ENCODE peak calls at places on chromosomes 13 and 19, in six cellular contexts. X, S, D, C, J and B are unnamed samples. For H4K20me1, the result is how much of the 10 kb centered on the place peaks cover.

GRCh38 chr19:46892252-46893179 is 31.7 kb downstream of the ARHGAP35 start:
- DNase-seq in X (no peak), S (no peak), D (no peak), C (no peak), J (no peak), B (no peak)

GRCh38 chr13:34657716-34658115 is 284.4 kb upstream of the NBEA start:
- DNase-seq in X (no peak), S (no peak), D (peak), C (peak), J (peak), B (no peak)

GRCh38 chr13:20721454-20722357 is 18.2 kb downstream of the IL17D start:
- DNase-seq in X (peak), S (peak), D (peak), C (peak), J (peak), B (peak)

GRCh38 chr13:27259831-27260230 is 8.5 kb downstream of the RPL21 start:
- DNase-seq in X (no peak), S (no peak), D (no peak), C (no peak), J (no peak), B (peak)

GRCh38 chr19:10769533-10770491 is 51.9 kb downstream of the DNM2 start:
- DNase-seq in X (no peak), S (peak), D (no peak), C (peak), J (peak), B (peak)

GRCh38 chr13:26562538-26562890 is 5.0 kb downstream of the WASF3 start:
- DNase-seq in X (no peak), S (no peak), D (no peak), C (no peak), J (no peak), B (no peak)

GRCh38 chr19:31416548-31416947 is 67.3 kb upstream of the TSHZ3 start:
- DNase-seq in X (no peak), S (no peak), D (no peak), C (no peak), J (no peak), B (no peak)

GRCh38 chr19:58009666-58010301 is 7.2 kb upstream of the ZNF606 start:
- DNase-seq in X (no peak), S (peak), D (peak), C (peak), J (peak), B (peak)

GRCh38 chr19:49333426-49334288 is 1.5 kb upstream of the CD37 start:
- DNase-seq in X (no peak), S (no peak), D (no peak), C (no peak), J (no peak), B (no peak)

GRCh38 chr13:38264363-38265134 is 85.1 kb upstream of the UFM1 start:
- DNase-seq in X (no peak), S (no peak), D (no peak), C (no peak), J (no peak), B (no peak)

GRCh38 chr19:23071087-23071511 is 45.7 kb upstream of the ZNF730 start:
- DNase-seq in X (no peak), S (no peak), D (no peak), C (no peak), J (peak), B (no peak)

GRCh38 chr19:14265285-14266036 is 59.5 kb upstream of the ADGRL1 start:
- DNase-seq in X (no peak), S (peak), D (no peak), C (no peak), J (no peak), B (no peak)

GRCh38 chr13:110138700-110139036 is 168.3 kb downstream of the COL4A1 start:
- DNase-seq in X (no peak), S (no peak), D (no peak), C (no peak), J (no peak), B (no peak)

GRCh38 chr19:55251296-55252081 is 7.3 kb downstream of the PPP6R1 start:
- DNase-seq in X (peak), S (no peak), D (no peak), C (peak), J (no peak), B (peak)

GRCh38 chr13:42762251-42762650 is 19.1 kb upstream of the FAM216B start:
- DNase-seq in X (no peak), S (no peak), D (peak), C (peak), J (no peak), B (no peak)

GRCh38 chr13:71864094-71864980 is 2.7 kb downstream of the DACH1 start:
- DNase-seq in X (no peak), S (peak), D (peak), C (no peak), J (peak), B (peak)

GRCh38 chr13:40102360-40102727 is 446.9 kb downstream of the COG6 start:
- DNase-seq in X (no peak), S (no peak), D (no peak), C (no peak), J (no peak), B (no peak)

GRCh38 chr19:6610934-6611370 is 20.0 kb upstream of the CD70 start:
- DNase-seq in X (no peak), S (no peak), D (peak), C (peak), J (peak), B (peak)

GRCh38 chr19:55640043-55640576 is 692 bp upstream of the ZNF580 start:
- DNase-seq in X (no peak), S (peak), D (peak), C (no peak), J (peak), B (peak)

GRCh38 chr13:20633802-20634201 is 66.8 kb downstream of the IFT88 start:
- DNase-seq in X (no peak), S (no peak), D (peak), C (peak), J (no peak), B (no peak)

GRCh38 chr13:91132786-91133185 is 214.7 kb upstream of the MIR17HG start:
- DNase-seq in X (no peak), S (no peak), D (no peak), C (no peak), J (no peak), B (peak)

GRCh38 chr19:19956431-19957075 is 55.8 kb downstream of the ZNF93 start:
- DNase-seq in X (no peak), S (peak), D (no peak), C (no peak), J (no peak), B (no peak)

GRCh38 chr19:58170860-58171259 is 12.0 kb upstream of the ZNF274 start:
- DNase-seq in X (no peak), S (no peak), D (peak), C (peak), J (no peak), B (no peak)

GRCh38 chr19:54517483-54517882 is 14.9 kb downstream of the LAIR2 start:
- DNase-seq in X (peak), S (peak), D (peak), C (peak), J (peak), B (peak)

GRCh38 chr13:27273658-27274425 is 3.2 kb downstream of the RASL11A start:
- DNase-seq in X (no peak), S (no peak), D (no peak), C (no peak), J (peak), B (no peak)

GRCh38 chr19:14113762-14114414 is 3.7 kb downstream of the PRKACA start:
- DNase-seq in X (peak), S (no peak), D (no peak), C (peak), J (no peak), B (no peak)

GRCh38 chr19:52028027-52028779 is at the start of gene ZNF614:
- DNase-seq in X (peak), S (peak), D (peak), C (peak), J (peak), B (peak)

GRCh38 chr19:34173145-34173956 is 1.0 kb downstream of the LSM14A start:
- DNase-seq in X (peak), S (peak), D (peak), C (peak), J (peak), B (peak)

GRCh38 chr13:32316030-32316344 is 679 bp downstream of the BRCA2 start:
- DNase-seq in X (no peak), S (peak), D (no peak), C (no peak), J (no peak), B (no peak)

GRCh38 chr19:19543101-19543500 is 5.0 kb downstream of the CILP2 start:
- DNase-seq in X (no peak), S (no peak), D (no peak), C (no peak), J (no peak), B (no peak)

GRCh38 chr13:63086286-63086685 is 1670.6 kb upstream of the PCDH20 start:
- DNase-seq in X (no peak), S (no peak), D (no peak), C (no peak), J (peak), B (no peak)

GRCh38 chr19:46299004-46299509 is 2.2 kb downstream of the HIF3A start:
- DNase-seq in X (peak), S (no peak), D (peak), C (peak), J (peak), B (peak)

GRCh38 chr13:21676611-21677021 is 5.7 kb downstream of the FGF9 start:
- DNase-seq in X (no peak), S (peak), D (no peak), C (no peak), J (no peak), B (no peak)

GRCh38 chr13:105972306-105972721 is 563.1 kb downstream of the EFNB2 start:
- DNase-seq in X (no peak), S (no peak), D (no peak), C (peak), J (no peak), B (no peak)

GRCh38 chr13:27919934-27920676 is at the start of gene PDX1:
- DNase-seq in X (no peak), S (peak), D (peak), C (peak), J (no peak), B (no peak)

GRCh38 chr19:17112700-17113099 is 37.1 kb downstream of the MYO9B start:
- DNase-seq in X (no peak), S (no peak), D (no peak), C (no peak), J (no peak), B (no peak)
- H4K20me1 ChIP-seq in X (under half), S (under half), D (under half), C (under half), J (under half), B (under half)

GRCh38 chr13:98937911-98938381 is 39.9 kb downstream of the DOCK9 start:
- DNase-seq in X (peak), S (peak), D (no peak), C (no peak), J (peak), B (no peak)
- H3K27ac ChIP-seq in X (no peak), S (no peak), D (no peak), C (no peak), J (no peak), B (no peak)

DNA sequence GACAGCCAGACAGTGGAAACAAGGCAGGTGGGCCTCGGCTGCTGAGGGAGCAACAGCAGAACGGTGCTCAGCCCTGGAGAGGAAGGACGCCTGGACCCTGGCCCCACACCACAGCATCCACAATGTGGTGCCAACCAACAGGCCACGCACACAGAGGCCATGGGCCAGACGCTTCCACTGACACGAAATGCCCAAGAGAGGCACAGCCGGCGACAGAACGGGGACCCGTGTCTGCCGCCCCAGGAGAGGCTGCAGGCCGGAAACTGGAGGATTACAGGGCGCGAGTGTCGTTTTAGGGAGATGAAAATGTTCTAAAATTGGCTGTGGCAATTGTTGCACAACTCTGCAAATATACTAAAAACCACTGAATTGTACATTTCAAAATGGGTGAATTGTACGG is 69.7 kb downstream of the RASA3 start:
- DNase-seq in X (no peak), S (no peak), D (no peak), C (no peak), J (no peak), B (no peak)
- H4K20me1 ChIP-seq in X (under half), S (under half), D (under half), C (under half), J (under half), B (under half)

GRCh38 chr19:12913011-12913561 is 6.0 kb downstream of the SYCE2 start:
- DNase-seq in X (no peak), S (peak), D (no peak), C (peak), J (peak), B (peak)
- H3K27ac ChIP-seq in X (no peak), S (peak), D (no peak), C (no peak), J (no peak), B (no peak)

DNA sequence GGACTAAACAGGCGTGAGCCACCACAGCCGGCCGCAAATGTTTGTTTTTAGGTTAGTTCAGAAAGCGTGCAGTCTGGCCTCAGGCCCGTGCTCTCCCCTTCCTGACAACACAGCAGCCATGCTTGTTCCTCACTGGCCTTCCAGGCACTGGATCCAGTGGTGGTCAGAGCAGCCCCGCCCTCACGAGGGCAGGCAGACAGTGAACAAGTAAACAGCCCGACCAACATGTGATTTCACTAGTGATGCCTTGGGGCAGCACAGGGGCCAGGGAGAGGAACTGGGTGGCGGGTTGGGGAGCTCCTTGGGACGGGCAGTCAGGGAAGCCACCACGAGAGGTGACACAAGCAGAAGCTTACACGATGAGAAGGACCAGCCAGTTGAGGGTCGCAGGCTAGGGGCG is 40.8 kb downstream of the CAPN12 start:
- DNase-seq in X (no peak), S (no peak), D (no peak), C (no peak), J (no peak), B (no peak)
- H4K20me1 ChIP-seq in X (under half), S (under half), D (under half), C (under half), J (under half), B (under half)

DNA sequence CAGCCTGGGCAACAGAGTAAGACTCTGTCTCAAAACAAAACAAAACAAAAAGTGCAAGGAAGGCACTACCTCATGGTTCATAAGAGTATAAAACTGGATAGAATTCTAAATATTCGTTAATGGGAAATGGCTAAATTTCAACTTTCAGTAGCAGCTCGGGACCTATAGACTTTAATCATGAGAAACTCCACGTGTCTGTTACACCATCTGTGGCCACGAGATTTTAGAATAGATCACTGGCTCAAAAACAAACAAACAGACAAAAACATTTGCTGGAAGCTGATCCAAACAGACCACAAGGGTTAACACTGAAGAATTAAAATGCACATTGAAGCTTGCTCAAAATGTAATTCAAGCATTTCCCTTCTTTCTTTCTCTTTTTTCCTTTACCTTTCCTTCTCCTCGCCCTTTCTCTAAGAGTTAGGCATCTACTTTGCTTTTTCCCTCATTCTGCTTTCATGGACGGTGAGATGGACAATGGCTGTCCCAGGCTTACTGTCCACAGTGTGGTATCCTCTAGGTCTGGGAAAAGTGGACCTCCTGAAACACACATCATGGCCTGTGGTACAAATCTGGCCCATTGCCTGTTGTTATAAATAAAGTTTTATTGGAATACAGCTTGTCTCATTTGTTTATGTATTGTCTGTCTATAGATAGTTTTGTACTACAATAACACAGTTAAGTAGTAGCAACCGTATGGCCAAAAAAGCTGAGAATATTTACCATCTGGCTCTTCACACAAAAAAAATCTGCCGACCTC is 10.3 kb downstream of the ELAVL1 start:
- DNase-seq in X (no peak), S (no peak), D (no peak), C (no peak), J (peak), B (no peak)
- H3K27ac ChIP-seq in X (no peak), S (no peak), D (no peak), C (peak), J (no peak), B (no peak)

DNA sequence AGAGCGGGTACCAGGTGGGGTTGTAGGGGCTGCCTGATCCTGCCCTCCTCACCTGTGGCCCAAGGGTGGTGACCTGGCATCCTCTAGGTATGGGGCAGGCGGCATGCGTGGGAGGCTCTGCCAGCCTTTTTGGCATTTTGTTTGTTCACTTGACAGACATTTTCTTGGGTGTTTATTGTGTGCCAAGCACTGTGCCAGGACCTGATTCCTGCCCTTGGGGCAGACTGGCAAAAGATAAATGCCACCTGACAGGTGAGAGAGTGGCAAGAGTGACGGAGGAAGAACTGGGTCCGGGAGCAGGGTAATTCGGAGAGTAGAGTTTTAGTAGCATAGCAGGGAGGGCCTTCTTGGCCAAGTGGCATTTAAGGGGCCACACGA is 6.0 kb downstream of the RAB11B start:
- DNase-seq in X (no peak), S (no peak), D (no peak), C (no peak), J (no peak), B (no peak)
- H4K20me1 ChIP-seq in X (half or more), S (half or more), D (under half), C (under half), J (under half), B (under half)

GRCh38 chr19:15463865-15464371 is 426 bp downstream of the RASAL3 start:
- DNase-seq in X (no peak), S (no peak), D (no peak), C (no peak), J (no peak), B (no peak)

GRCh38 chr19:15461694-15462093 is 2.6 kb downstream of the RASAL3 start:
- DNase-seq in X (no peak), S (no peak), D (no peak), C (no peak), J (no peak), B (no peak)

GRCh38 chr19:15467734-15468214 is 3.4 kb upstream of the RASAL3 start:
- DNase-seq in X (no peak), S (no peak), D (no peak), C (no peak), J (no peak), B (no peak)

GRCh38 chr19:15466851-15467733 is 2.7 kb upstream of the RASAL3 start:
- DNase-seq in X (no peak), S (no peak), D (no peak), C (peak), J (no peak), B (peak)

GRCh38 chr19:15464394-15465385 is at the start of gene RASAL3:
- DNase-seq in X (no peak), S (no peak), D (no peak), C (no peak), J (no peak), B (no peak)
- H3K27ac ChIP-seq in X (no peak), S (no peak), D (no peak), C (no peak), J (no peak), B (no peak)